ENCODE peak calls at places on chromosome 6, in five cellular contexts. S, F, E, B and P are unnamed samples.

GRCh38 chr6:20438462-20439070 is 36.9 kb downstream of the E2F3 start:
- DNase-seq in E (no peak), S (no peak), F (peak; percentile 12), B (peak; percentile 22), P (no peak)

GRCh38 chr6:56756219-56756789 is 113.6 kb upstream of the DST start:
- DNase-seq in B (peak; percentile 54), S (peak; percentile 37), E (no peak), F (no peak), P (no peak)

GRCh38 chr6:19549109-19549508 is 288.1 kb upstream of the ID4 start:
- DNase-seq in S (peak; percentile 20), B (no peak), E (no peak), F (no peak), P (no peak)

GRCh38 chr6:128899651-128900050 is 16.7 kb downstream of the LAMA2 start:
- DNase-seq in E (no peak), F (no peak), S (no peak), B (peak; percentile 58), P (no peak)

GRCh38 chr6:10472634-10473033 is 48.5 kb upstream of the GCNT2 start:
- DNase-seq in B (no peak), F (no peak), E (no peak), S (no peak), P (no peak)

GRCh38 chr6:89353702-89354392 is 1.3 kb upstream of the UBE2J1 start:
- DNase-seq in B (no peak), S (no peak), E (no peak), F (peak; percentile 43), P (no peak)

GRCh38 chr6:153084393-153084792 is 46.7 kb downstream of the RGS17 start:
- DNase-seq in B (peak; percentile 73), F (no peak), E (no peak), S (peak; percentile 30), P (no peak)

GRCh38 chr6:116840091-116840490 is 11.2 kb upstream of the GPRC6A start:
- DNase-seq in B (peak; percentile 53), E (no peak), F (no peak), S (peak; percentile 62), P (no peak)

GRCh38 chr6:54617730-54618129 is 228.8 kb upstream of the FAM83B start:
- DNase-seq in F (no peak), S (peak; percentile 63), B (peak; percentile 78), E (no peak), P (no peak)

GRCh38 chr6:157255079-157255478 is 68.2 kb downstream of the TMEM242 start:
- DNase-seq in F (no peak), B (no peak), S (no peak), E (no peak), P (no peak)

GRCh38 chr6:157251565-157252247 is 71.6 kb downstream of the TMEM242 start:
- DNase-seq in B (no peak), S (no peak), F (no peak), E (no peak), P (no peak)

GRCh38 chr6:157249756-157250155 is 73.6 kb downstream of the TMEM242 start:
- DNase-seq in F (no peak), E (no peak), B (no peak), S (no peak), P (no peak)

GRCh38 chr6:157253699-157254098 is 69.6 kb downstream of the TMEM242 start:
- DNase-seq in S (no peak), E (no peak), B (no peak), F (no peak), P (peak; percentile 86)

DNA sequence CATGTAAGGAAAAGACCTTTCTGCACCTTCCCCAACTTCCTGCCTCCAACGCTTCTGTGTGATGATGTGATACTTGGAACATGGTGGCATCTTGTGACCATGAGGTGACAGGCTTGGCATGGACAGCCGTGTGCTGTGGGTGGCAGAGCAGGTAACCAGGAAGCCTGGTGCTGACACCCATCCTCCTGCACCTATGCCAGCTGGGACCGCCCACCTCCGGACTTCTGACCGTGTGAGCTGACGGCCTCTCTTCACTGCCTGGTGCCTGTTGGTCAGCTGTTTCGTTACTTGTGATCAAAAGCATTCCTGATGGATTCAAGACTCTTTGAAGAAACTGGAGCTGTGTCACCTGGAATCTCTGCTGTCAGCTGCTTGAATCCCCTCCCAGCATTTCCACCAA is 70.3 kb downstream of the TMEM242 start:
- DNase-seq in F (no peak), B (no peak), S (no peak), E (no peak), P (no peak)
- H3K9ac ChIP-seq in F (no peak overlapping the region), B (no peak overlapping the region), S (no peak overlapping the region), E (no peak overlapping the region), P (no peak overlapping the region)

DNA sequence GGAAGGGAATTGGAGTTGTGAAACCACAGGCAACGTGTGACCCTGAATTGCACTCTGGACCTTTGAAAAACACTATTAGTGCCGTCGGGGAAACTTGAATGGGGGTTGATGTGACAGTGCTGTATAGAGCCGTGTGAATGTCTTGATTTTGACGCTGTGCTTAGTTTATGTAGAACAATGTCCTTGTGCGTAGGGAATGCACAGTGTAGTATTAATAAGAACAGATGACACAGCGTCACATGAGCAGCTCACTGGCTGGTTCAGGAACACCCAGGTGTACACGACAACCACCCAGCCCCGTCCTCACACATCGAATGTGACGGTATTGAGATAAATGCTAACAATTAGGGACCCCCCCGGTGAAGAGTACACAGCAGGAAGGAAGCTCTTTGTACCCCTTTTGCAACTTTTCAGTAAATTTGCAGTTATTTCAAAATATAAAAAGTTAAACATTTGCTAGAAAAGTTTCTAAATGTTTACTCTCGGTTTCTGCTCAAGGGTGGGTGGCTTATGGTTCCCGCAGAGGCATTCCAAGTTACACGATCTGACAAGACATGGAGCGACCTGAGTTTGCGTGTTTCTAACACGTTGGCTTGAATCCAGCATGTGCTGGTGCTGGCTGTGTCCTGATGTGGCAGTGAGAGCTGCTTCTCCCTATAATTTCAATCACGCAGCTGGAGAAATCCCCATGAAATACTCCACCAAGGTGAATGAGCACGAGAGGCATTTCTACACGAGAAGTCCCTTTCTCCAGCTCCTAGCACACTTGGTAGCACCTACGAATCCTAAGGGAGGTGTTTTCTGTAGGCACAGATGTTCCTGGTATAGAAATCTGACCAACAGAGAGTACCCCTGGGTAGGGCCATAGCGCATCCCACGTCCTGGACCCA is 208.0 kb upstream of the EXOC2 start:
- DNase-seq in S (no peak), E (no peak), B (peak; percentile 7), F (no peak), P (no peak)
- H3K9ac ChIP-seq in S (no peak overlapping the region), E (no peak overlapping the region), B (no peak overlapping the region), F (no peak overlapping the region), P (no peak overlapping the region)

DNA sequence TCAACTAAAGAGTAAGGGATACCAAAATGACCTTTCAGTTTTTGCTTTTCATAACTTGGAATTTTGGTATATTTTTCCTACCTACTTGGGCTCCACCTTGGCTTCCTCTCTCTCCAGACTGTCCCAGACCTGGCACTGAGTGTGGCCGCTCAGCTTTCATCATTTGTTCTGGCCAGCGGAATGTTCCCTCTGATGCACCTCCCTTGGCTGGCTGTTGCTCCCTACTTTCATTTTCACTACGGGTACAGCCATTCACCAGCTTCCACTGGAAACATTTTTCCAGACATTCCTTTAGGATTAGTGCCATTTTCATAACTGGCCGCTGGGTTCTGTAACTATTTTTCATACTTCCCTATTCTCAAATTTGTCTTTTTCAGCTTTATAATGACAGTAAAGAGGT is 487.4 kb downstream of the TENT5A start:
- DNase-seq in S (no peak), E (no peak), F (no peak), B (peak; percentile 87), P (no peak)
- H3K9ac ChIP-seq in S (no peak overlapping the region), E (no peak overlapping the region), F (no peak overlapping the region), B (peak overlapping the region; percentile 57), P (no peak overlapping the region)

DNA sequence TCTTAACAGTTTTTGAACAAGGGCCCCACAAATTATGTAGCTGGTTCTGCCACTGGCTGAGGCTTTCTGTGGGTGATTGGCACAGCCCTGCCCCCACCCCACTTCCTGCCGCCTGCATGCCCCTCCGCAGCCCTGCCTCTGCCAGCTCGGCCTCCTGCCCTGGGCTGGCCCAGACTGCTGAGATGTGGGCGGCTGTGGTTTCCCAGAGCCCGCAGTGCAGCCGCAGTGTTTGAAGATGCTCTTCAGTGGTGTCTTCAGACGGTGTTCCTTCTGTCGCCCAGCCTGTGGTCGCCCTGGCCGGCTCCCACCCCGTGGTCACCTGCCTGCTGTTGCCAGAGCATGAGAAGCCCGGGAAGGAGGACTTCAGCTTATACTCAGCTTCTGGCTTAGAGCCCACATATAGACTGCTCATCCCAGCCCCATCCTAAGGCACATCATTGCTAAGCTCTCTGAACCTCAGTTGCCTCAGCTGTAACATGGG is 154.3 kb downstream of the VEGFA start:
- DNase-seq in E (no peak), S (no peak), F (no peak), B (peak; percentile 69), P (peak; percentile 69)
- H3K9ac ChIP-seq in E (no peak overlapping the region), S (no peak overlapping the region), F (no peak overlapping the region), B (no peak overlapping the region), P (no peak overlapping the region)